ENCODE peak calls at places on chromosomes 13 and 19, in six cellular contexts. K, N, R, L, T and J are unnamed samples.
A peak's percentile ranks its signal among the peaks of the same experiment; 100 is the strongest.

GRCh38 chr19:17968376-17968775 is 1.5 kb downstream of the KCNN1 start:
- DNase-seq in L (no peak), R (no peak), K (no peak), N (no peak), T (no peak), J (no peak)

GRCh38 chr13:75303295-75303694 is 178.7 kb downstream of the TBC1D4 start:
- DNase-seq in N (no peak), R (no peak), L (no peak), T (no peak), K (no peak), J (no peak)

GRCh38 chr19:1172353-1173159 is 1.5 kb downstream of the SBNO2 start:
- DNase-seq in R (no peak), K (peak; percentile 48), L (no peak), T (peak; percentile 55), N (peak; percentile 78), J (no peak)

GRCh38 chr13:41827507-41828213 is 133.2 kb downstream of the VWA8 start:
- DNase-seq in L (no peak), N (peak; percentile 89), R (no peak), K (peak; percentile 94), T (peak; percentile 85), J (no peak)

GRCh38 chr13:29897102-29897501 is 46.7 kb upstream of the UBL3 start:
- DNase-seq in L (no peak), N (no peak), T (no peak), K (no peak), R (no peak), J (no peak)

GRCh38 chr13:35160921-35161320 is 218.9 kb downstream of the NBEA start:
- DNase-seq in N (no peak), K (no peak), L (no peak), T (no peak), R (no peak), J (no peak)

GRCh38 chr19:5023128-5023571 is 54.2 kb downstream of the KDM4B start:
- DNase-seq in R (no peak), L (no peak), T (no peak), N (no peak), K (no peak), J (no peak)

GRCh38 chr19:35299523-35300339 is 7.8 kb downstream of the MAG start:
- DNase-seq in K (no peak), T (no peak), R (peak; percentile 76), L (no peak), N (no peak), J (no peak)

GRCh38 chr19:38172001-38172400 is 52.0 kb downstream of the DPF1 start:
- DNase-seq in T (no peak), L (no peak), R (no peak), K (no peak), N (no peak), J (no peak)

GRCh38 chr13:53254495-53254894 is 225.9 kb downstream of the OLFM4 start:
- DNase-seq in L (no peak), R (peak; percentile 34), T (peak; percentile 31), K (no peak), N (no peak), J (no peak)

GRCh38 chr13:23007430-23007829 is 173.3 kb upstream of the SGCG start:
- DNase-seq in L (no peak), K (no peak), T (no peak), N (no peak), R (no peak), J (no peak)

GRCh38 chr13:24995225-24995804 is 100.6 kb upstream of the PABPC3 start:
- DNase-seq in L (peak; percentile 73), K (peak; percentile 82), N (peak; percentile 85), R (peak; percentile 78), T (peak; percentile 94), J (no peak)

GRCh38 chr13:98665638-98665995 is 86.9 kb downstream of the SLC15A1 start:
- DNase-seq in K (no peak), T (no peak), N (no peak), L (no peak), R (no peak), J (no peak)

GRCh38 chr13:105202384-105202783 is 1333.1 kb downstream of the EFNB2 start:
- DNase-seq in N (peak; percentile 51), T (peak; percentile 50), R (no peak), K (peak; percentile 47), L (peak; percentile 14), J (no peak)

GRCh38 chr13:45280751-45281634 is 60.0 kb downstream of the TPT1 start:
- DNase-seq in N (peak; percentile 70), L (peak; percentile 17), T (peak; percentile 71), K (peak; percentile 78), R (peak; percentile 68), J (peak; percentile 72)

GRCh38 chr13:108272333-108272732 is 2.8 kb downstream of the TNFSF13B start:
- DNase-seq in L (no peak), K (peak; percentile 31), T (no peak), R (no peak), N (peak; percentile 28), J (no peak)

GRCh38 chr13:24083722-24084421 is 76.6 kb upstream of the SPATA13 start:
- DNase-seq in L (peak; percentile 74), K (no peak), R (no peak), N (no peak), T (peak; percentile 94), J (no peak)

GRCh38 chr19:2251577-2252480 is 2.7 kb downstream of the AMH start:
- DNase-seq in N (no peak), T (no peak), L (no peak), R (no peak), K (no peak), J (peak; percentile 65)

GRCh38 chr13:101424381-101425155 is 8.3 kb upstream of the NALCN start:
- DNase-seq in L (no peak), T (no peak), N (no peak), K (peak; percentile 57), R (no peak), J (no peak)

DNA sequence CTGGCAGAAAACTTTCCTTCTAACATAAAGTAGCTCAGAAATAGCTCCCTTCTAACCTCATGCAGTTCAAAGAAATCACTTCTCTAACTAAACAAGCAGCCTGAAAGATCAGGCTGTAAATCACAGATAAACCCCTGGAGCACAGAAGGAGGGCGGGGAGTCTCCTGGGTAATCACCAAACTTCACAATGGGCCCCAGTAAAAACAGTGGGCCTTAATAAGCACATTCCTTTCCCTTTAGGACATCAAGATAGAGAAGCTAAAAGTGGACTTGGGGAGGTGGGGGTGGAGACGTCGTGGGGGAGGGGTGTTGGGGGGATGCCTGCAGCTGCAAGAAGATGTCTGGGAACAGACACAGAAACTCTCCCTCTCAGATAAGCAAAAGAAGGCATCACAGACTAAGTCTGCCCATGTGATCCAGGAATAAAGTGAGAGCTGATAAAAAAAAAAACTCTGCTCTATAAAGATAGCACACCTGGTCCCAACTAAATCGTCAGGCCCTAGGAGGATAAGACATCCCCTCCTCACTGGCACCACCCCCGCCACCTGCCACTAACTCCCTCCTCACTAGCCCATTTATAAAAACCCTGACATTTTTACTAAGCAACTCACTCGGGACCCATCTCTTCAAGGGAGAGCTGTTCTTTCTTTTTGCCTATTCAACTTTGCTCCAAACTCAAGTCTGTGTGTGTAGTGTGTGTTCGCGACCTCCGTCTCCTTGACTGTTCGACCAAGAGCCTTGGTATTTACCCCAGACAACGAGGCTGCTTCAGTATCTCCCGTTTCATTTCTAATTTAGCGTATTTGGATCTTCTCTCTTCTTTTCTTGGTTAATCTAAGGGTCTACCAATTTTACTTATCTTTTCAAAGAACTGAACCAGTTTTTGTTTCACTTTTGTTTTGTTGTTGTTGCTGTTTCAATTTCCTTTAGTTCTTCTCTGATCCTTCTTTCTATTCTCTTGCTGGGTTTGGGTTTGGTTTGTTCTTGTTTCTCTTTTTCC is 31.7 kb downstream of the DNAJC15 start:
- DNase-seq in L (peak; percentile 70), N (peak; percentile 80), K (peak; percentile 87), R (peak; percentile 43), T (peak; percentile 17), J (no peak)
- H3K23ac ChIP-seq in L (no peak overlapping the region), N (no peak overlapping the region), K (peak overlapping the region; percentile 89), R (no peak overlapping the region), T (no peak overlapping the region), J (no peak overlapping the region)

GRCh38 chr19:20640545-20640944 is 20.8 kb downstream of the ZNF626 start:
- DNase-seq in N (no peak), R (no peak), K (no peak), L (no peak), T (no peak), J (no peak)
- H3K9me3 ChIP-seq in N (peaks cover 93% of the 10 kb centered on the region), R (peaks cover 30% of the 10 kb centered on the region), K (peaks cover 37% of the 10 kb centered on the region), L (peaks cover 96% of the 10 kb centered on the region), T (peaks cover 10% of the 10 kb centered on the region), J (peaks cover 20% of the 10 kb centered on the region)

DNA sequence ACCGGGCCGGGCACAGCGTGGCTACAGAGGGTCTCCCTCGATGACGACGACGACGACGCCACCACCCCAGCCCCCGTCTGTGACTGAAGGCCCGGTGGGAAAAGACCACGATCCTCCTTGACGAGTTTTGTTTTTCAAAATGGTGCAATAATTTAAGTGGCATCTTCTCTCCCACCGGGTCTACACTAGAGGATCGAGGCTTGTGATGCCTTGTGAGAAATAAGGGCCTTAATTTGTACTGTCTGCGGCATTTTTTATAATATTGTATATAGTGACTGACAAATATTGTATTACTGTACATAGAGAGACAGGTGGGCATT is 2.5 kb downstream of the KLF2 start:
- DNase-seq in L (no peak), R (no peak), T (no peak), K (no peak), N (no peak), J (no peak)
- H3K23ac ChIP-seq in L (no peak overlapping the region), R (no peak overlapping the region), T (no peak overlapping the region), K (no peak overlapping the region), N (no peak overlapping the region), J (no peak overlapping the region)

DNA sequence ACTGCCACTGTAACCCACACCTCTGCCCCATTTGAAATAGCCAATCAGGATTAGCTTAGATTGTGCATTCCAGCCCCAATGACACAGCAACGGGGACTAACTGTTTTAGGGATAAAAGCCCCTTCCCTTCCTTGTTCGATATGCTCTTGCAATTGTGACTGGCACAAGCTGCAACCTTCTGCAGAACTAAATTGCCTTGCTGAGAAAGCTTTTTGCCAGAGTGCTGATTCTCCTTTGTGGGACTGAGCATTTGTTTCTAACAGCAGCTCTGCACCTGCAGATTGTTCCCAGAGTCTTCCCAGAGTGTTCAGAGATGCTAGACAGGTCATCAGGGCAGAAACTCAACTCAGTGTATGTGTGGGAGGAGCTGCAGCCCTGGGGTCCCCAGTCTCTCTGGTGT is 115.8 kb downstream of the ZNF675 start:
- DNase-seq in R (no peak), N (no peak), L (no peak), T (no peak), K (no peak), J (no peak)
- H3K9me3 ChIP-seq in R (peaks cover 33% of the 10 kb centered on the region), N (peaks cover 34% of the 10 kb centered on the region), L (peaks cover 4% of the 10 kb centered on the region), T (peaks cover 22% of the 10 kb centered on the region), K (peaks cover 20% of the 10 kb centered on the region), J (peaks cover 36% of the 10 kb centered on the region)

GRCh38 chr13:97329331-97329730 is 104.6 kb upstream of the RAP2A start:
- DNase-seq in N (no peak), L (no peak), T (no peak), K (peak; percentile 44), R (no peak), J (no peak)
- H3K23ac ChIP-seq in N (no peak overlapping the region), L (no peak overlapping the region), T (no peak overlapping the region), K (peak overlapping the region; percentile 89), R (no peak overlapping the region), J (no peak overlapping the region)

DNA sequence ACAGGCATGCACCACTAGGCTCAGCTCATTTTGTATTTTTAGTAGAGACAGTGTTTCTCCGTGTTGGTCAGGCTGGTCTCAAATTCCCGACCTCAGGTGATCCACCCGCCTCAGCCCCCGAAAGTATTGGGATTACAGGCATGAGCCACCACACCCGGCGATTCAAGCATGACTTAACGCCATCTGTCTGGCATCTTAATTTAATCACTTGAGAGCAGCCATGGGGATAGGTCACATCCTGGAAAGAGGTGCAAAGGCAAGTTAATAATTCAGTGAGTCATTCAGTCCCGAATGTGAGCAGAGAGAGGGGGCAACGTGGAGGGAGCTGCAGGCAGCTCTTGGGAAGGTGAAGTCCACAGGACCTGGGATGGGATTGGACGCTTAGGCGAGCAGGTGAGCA is 31.7 kb upstream of the USP29 start:
- DNase-seq in K (no peak), R (no peak), T (no peak), L (no peak), N (no peak), J (no peak)
- H3K9me3 ChIP-seq in K (peaks cover 26% of the 10 kb centered on the region), R (peaks cover 69% of the 10 kb centered on the region), T (peaks cover 19% of the 10 kb centered on the region), L (no peaks in the 10 kb centered on the region), N (peaks cover 8% of the 10 kb centered on the region), J (peaks cover 45% of the 10 kb centered on the region)